ENCODE peak calls at places on chromosomes 2 and 18, in eight cellular contexts. W, H, Q, P, E, T, R and K are unnamed samples. For H3K4me1, the result is how much of the 10 kb centered on the place peaks cover.

GRCh38 chr2:167331636-167332232 is 443.5 kb downstream of the XIRP2 start:
- DNase-seq in Q (no peak), P (peak), E (no peak), T (no peak), W (no peak), R (no peak), H (no peak), K (peak)

GRCh38 chr2:157891630-157892016 is 15.5 kb upstream of the ACVR1 start:
- DNase-seq in E (no peak), P (peak), H (no peak), Q (no peak), T (no peak), W (no peak), R (no peak), K (no peak)

GRCh38 chr2:216624251-216624650 is 9.0 kb upstream of the IGFBP2 start:
- DNase-seq in R (no peak), Q (no peak), H (no peak), W (no peak), E (no peak), P (no peak), T (no peak), K (no peak)

GRCh38 chr2:46460241-46460921 is 19.0 kb upstream of the TMEM247 start:
- DNase-seq in W (no peak), E (no peak), R (peak), P (no peak), Q (peak), H (peak), T (no peak), K (peak)

GRCh38 chr18:76472811-76473210 is 22.2 kb downstream of the ZNF516 start:
- DNase-seq in H (no peak), Q (no peak), P (no peak), W (no peak), T (no peak), R (no peak), E (no peak), K (no peak)

GRCh38 chr2:205766765-205767359 is 84.6 kb downstream of the NRP2 start:
- DNase-seq in E (no peak), H (peak), Q (peak), P (peak), W (peak), T (peak), R (peak), K (peak)

GRCh38 chr2:170554278-170554955 is 160.7 kb upstream of the SP5 start:
- DNase-seq in W (no peak), P (no peak), R (peak), Q (peak), H (peak), T (peak), E (no peak), K (peak)

GRCh38 chr2:44946681-44947360 is 5.3 kb downstream of the SIX3 start:
- DNase-seq in P (no peak), W (no peak), H (no peak), Q (no peak), T (no peak), E (no peak), R (no peak), K (no peak)

GRCh38 chr2:3399829-3400228 is 20.3 kb downstream of the TRAPPC12 start:
- DNase-seq in W (no peak), T (no peak), Q (peak), R (no peak), E (no peak), P (peak), H (peak), K (peak)

GRCh38 chr2:74488643-74489481 is 6.0 kb downstream of the TTC31 start:
- DNase-seq in E (no peak), Q (no peak), H (no peak), W (peak), R (no peak), P (no peak), T (no peak), K (no peak)

GRCh38 chr18:37631422-37631821 is 65.8 kb upstream of the CELF4 start:
- DNase-seq in Q (no peak), R (no peak), E (no peak), T (no peak), H (no peak), W (no peak), P (no peak), K (no peak)

GRCh38 chr2:163182764-163183354 is 344.3 kb upstream of the KCNH7 start:
- DNase-seq in Q (no peak), E (no peak), P (peak), T (no peak), W (no peak), R (no peak), H (no peak), K (no peak)

GRCh38 chr2:29134933-29135332 is 19.7 kb downstream of the CLIP4 start:
- DNase-seq in E (no peak), W (no peak), T (no peak), Q (no peak), P (no peak), H (no peak), R (no peak), K (no peak)

GRCh38 chr18:53796042-53796729 is 428.3 kb downstream of the MBD2 start:
- DNase-seq in P (no peak), R (no peak), T (peak), Q (no peak), H (peak), E (no peak), W (no peak), K (no peak)

GRCh38 chr18:11154369-11154982 is 5.1 kb upstream of the PIEZO2 start:
- DNase-seq in W (no peak), E (no peak), P (peak), R (no peak), Q (no peak), T (peak), H (no peak), K (no peak)

GRCh38 chr2:234467289-234467688 is 29.6 kb downstream of the ARL4C start:
- DNase-seq in R (no peak), Q (no peak), P (no peak), W (no peak), H (no peak), T (peak), E (no peak), K (no peak)
- H3K4me1 ChIP-seq in R (under half), Q (under half), P (under half), W (under half), H (under half), T (under half), E (under half), K (under half)

GRCh38 chr18:58970943-58971799 is 106.5 kb downstream of the ZNF532 start:
- DNase-seq in P (no peak), R (no peak), H (no peak), E (no peak), Q (no peak), W (no peak), T (no peak), K (no peak)
- H3K4me3 ChIP-seq in P (no peak), R (no peak), H (no peak), E (no peak), Q (no peak), W (no peak), T (no peak), K (no peak)

DNA sequence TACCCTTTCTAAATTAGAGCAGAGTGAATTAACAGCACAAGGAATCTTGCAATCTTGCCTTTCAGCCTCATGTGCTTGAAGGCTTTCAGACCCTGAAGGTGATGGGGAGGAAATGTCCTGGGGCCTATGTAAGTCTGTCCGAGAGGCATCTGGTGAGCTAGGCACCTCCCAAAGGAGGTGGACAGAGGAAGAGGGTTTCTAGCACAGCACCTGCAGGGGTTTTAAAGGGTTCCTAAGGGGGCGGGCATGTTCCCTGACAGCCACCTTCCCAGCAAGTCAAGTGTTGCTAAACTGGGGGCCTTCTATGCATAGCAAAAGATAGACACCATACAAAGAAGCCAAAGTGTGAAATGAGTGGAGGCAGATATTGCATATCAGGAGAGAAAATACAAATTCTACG is 88.5 kb downstream of the CDH2 start:
- DNase-seq in T (no peak), E (no peak), Q (no peak), R (no peak), P (peak), H (no peak), W (no peak), K (no peak)
- H3K4me1 ChIP-seq in T (under half), E (under half), Q (under half), R (under half), P (half or more), H (under half), W (under half), K (under half)

GRCh38 chr18:79525556-79526467 is 130.1 kb downstream of the NFATC1 start:
- DNase-seq in Q (peak), P (no peak), H (peak), T (peak), E (peak), R (no peak), W (peak), K (peak)

GRCh38 chr18:79527656-79528055 is 131.9 kb downstream of the NFATC1 start:
- DNase-seq in T (no peak), W (peak), E (no peak), R (no peak), Q (no peak), P (no peak), H (no peak), K (no peak)

GRCh38 chr18:79528296-79528695 is 132.6 kb downstream of the NFATC1 start:
- DNase-seq in T (no peak), P (no peak), Q (no peak), E (no peak), W (peak), H (peak), R (no peak), K (no peak)

GRCh38 chr18:79528846-79529245 is 133.1 kb downstream of the NFATC1 start:
- DNase-seq in T (peak), E (no peak), P (peak), H (peak), Q (peak), R (no peak), W (peak), K (peak)

DNA sequence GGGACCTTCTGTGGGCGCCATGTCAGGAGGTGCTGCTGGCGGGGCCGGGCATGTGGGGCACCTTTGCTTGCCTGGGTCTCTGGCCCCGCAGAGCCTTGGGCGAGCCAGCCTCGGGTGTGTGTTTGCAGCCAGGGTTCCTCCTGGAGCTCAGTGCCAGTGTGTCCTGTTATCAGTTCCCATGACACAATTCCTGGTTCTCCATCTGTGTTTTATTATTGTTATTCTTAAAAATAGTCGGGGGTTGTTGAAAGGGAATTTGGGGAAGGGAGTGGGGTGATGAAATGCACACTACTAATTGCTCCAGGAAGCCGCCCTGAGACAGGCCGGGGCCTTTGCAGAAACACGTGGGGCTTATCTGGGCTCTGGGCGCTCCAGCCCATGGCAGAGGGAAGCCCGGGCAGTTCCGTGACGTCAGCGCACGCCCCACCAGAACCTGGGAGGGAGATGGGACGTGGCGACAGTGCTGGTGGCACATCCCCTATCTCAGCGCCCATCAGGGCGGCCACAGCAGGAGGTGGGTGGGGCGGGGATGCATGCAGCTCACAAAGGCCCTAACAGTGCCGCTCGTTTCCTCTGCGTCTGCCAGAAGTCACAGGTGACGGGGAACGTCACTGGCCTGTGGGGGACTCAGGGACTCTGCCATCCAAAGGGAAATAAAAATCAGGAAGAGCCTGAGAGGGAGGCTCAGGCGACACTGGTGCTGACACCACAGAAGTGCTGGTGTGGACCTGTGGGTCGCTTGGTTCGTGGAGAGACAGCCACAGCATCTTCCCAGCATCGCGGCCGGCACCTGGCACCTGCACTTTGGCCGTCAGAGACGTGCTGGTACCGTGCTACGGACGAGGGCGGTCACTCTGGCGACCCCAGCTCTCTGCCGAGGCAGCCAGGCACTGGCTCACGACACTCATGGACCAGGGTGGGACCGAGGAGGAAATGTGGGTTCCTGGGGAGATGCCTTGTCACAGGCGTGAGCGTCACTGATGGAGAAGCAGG is 131.0 kb downstream of the NFATC1 start:
- DNase-seq in H (no peak), W (peak), T (no peak), Q (peak), E (peak), P (no peak), R (no peak), K (peak)
- H3K4me3 ChIP-seq in H (no peak), W (no peak), T (no peak), Q (no peak), E (no peak), P (no peak), R (no peak), K (no peak)

GRCh38 chr2:160220001-160220400 is 19.9 kb upstream of the ITGB6 start:
- DNase-seq in R (no peak), T (no peak), Q (no peak), E (no peak), H (no peak), P (no peak), W (no peak), K (no peak)
- H3K4me1 ChIP-seq in R (under half), T (half or more), Q (under half), E (under half), H (under half), P (under half), W (under half), K (under half)

DNA sequence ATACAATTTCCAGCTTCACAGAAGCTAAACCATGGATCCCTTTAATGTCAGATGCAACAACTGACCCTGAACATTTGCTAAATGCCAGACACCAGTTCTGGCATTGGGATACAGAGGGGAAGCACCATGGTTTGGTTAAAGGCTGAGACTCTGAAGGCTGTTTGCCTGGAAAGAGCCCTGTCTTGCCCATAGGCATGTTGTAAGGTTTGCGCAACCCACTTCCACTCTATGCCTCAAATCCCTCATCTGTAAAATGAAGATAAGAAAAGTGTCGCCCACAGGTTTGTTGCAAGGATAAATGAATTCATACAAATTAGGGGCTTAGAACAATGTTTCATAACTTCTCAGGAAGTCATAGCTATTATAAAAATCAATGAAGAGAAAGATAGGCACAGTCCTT is 380.9 kb upstream of the GYPC start:
- DNase-seq in P (no peak), R (no peak), Q (no peak), T (no peak), E (no peak), H (no peak), W (no peak), K (no peak)
- H3K4me3 ChIP-seq in P (no peak), R (no peak), Q (no peak), T (no peak), E (no peak), H (no peak), W (no peak), K (no peak)

GRCh38 chr2:85257359-85258193 is 70.2 kb downstream of the TGOLN2 start:
- DNase-seq in P (no peak), H (no peak), R (no peak), Q (no peak), W (no peak), E (no peak), T (no peak), K (peak)

GRCh38 chr2:85255456-85255812 is 72.4 kb downstream of the TGOLN2 start:
- DNase-seq in W (no peak), H (no peak), T (no peak), P (peak), Q (no peak), R (no peak), E (no peak), K (no peak)

GRCh38 chr2:85254540-85255261 is 73.1 kb downstream of the TGOLN2 start:
- DNase-seq in W (no peak), Q (no peak), R (no peak), H (no peak), E (no peak), P (no peak), T (no peak), K (no peak)

GRCh38 chr2:85253890-85254289 is 73.9 kb downstream of the TGOLN2 start:
- DNase-seq in T (no peak), H (no peak), R (no peak), P (no peak), W (no peak), E (no peak), Q (no peak), K (no peak)

GRCh38 chr2:85255813-85256581 is 71.8 kb downstream of the TGOLN2 start:
- DNase-seq in R (no peak), E (no peak), W (no peak), H (no peak), P (peak), Q (no peak), T (peak), K (no peak)
- H3K4me1 ChIP-seq in R (under half), E (under half), W (under half), H (under half), P (half or more), Q (half or more), T (under half), K (under half)